ENCODE peak calls at places on chromosomes 6 and 20, in six cellular contexts. K is stomach, A is A549, R is adrenal gland, Z is tibial nerve, W is prostate gland. I is an unnamed sample.

GRCh38 chr6:135224037-135224647 is 43.0 kb downstream of the MYB start:
- DNase-seq in K (no peak), A (no peak), R (no peak), Z (no peak), W (no peak), I (no peak)

GRCh38 chr6:80411486-80411885 is 305.0 kb downstream of the BCKDHB start:
- DNase-seq in K (no peak), A (no peak), R (no peak), Z (no peak), W (no peak), I (no peak)

GRCh38 chr6:45881705-45882435 is 133.8 kb downstream of the CLIC5 start:
- DNase-seq in K (no peak), A (no peak), R (no peak), Z (no peak), W (no peak), I (no peak)

GRCh38 chr20:54535045-54535444 is 59.7 kb downstream of the DOK5 start:
- DNase-seq in K (no peak), A (no peak), R (no peak), Z (no peak), W (no peak), I (no peak)

GRCh38 chr6:144248470-144249301 is 36.4 kb upstream of the UTRN start:
- DNase-seq in K (no peak), A (no peak), R (no peak), Z (no peak), W (no peak), I (no peak)

GRCh38 chr6:115675443-115675842 is 385.2 kb downstream of the FRK start:
- DNase-seq in K (no peak), A (no peak), R (no peak), Z (no peak), W (no peak), I (no peak)

GRCh38 chr6:29907637-29908340 is 34.5 kb upstream of the HLA-A start:
- DNase-seq in K (no peak), A (no peak), R (no peak), Z (no peak), W (no peak), I (no peak)

GRCh38 chr6:29005183-29005885 is at the start of gene ZNF311:
- DNase-seq in K (peak), A (peak), R (peak), Z (peak), W (peak), I (no peak)

GRCh38 chr6:3585320-3585935 is 128.6 kb upstream of the SLC22A23 start:
- DNase-seq in K (no peak), A (peak), R (no peak), Z (no peak), W (no peak), I (no peak)

GRCh38 chr20:51457281-51457932 is 85.1 kb downstream of the NFATC2 start:
- DNase-seq in K (no peak), A (peak), R (peak), Z (no peak), W (peak), I (no peak)

GRCh38 chr20:13302647-13303425 is 81.8 kb downstream of the ISM1 start:
- DNase-seq in K (no peak), A (peak), R (no peak), Z (no peak), W (no peak), I (no peak)

GRCh38 chr6:29826271-29826670 is 1.4 kb upstream of the HLA-G start:
- DNase-seq in K (no peak), A (no peak), R (no peak), Z (no peak), W (no peak), I (no peak)

GRCh38 chr20:63224272-63225081 is 8.5 kb upstream of the YTHDF1 start:
- DNase-seq in K (peak), A (peak), R (peak), Z (no peak), W (peak), I (no peak)

GRCh38 chr6:150377211-150377781 is 8.5 kb downstream of the IYD start:
- DNase-seq in K (no peak), A (no peak), R (no peak), Z (no peak), W (no peak), I (no peak)

GRCh38 chr6:132215805-132216204 is 185.5 kb downstream of the MOXD1 start:
- DNase-seq in K (no peak), A (no peak), R (no peak), Z (no peak), W (no peak), I (no peak)

GRCh38 chr6:54060286-54060685 is 51.0 kb upstream of the MLIP start:
- DNase-seq in K (no peak), A (no peak), R (no peak), Z (no peak), W (no peak), I (no peak)

GRCh38 chr6:18207438-18207837 is 52.2 kb downstream of the KDM1B start:
- DNase-seq in K (no peak), A (no peak), R (no peak), Z (no peak), W (no peak), I (no peak)

GRCh38 chr6:139686308-139686707 is 311.9 kb upstream of the CITED2 start:
- DNase-seq in K (no peak), A (no peak), R (peak), Z (peak), W (peak), I (peak)

GRCh38 chr6:89323461-89324098 is 8.5 kb upstream of the GABRR2 start:
- DNase-seq in K (no peak), A (no peak), R (no peak), Z (no peak), W (no peak), I (no peak)

GRCh38 chr6:95133578-95133977 is 443.8 kb upstream of the MANEA start:
- DNase-seq in K (no peak), A (peak), R (no peak), Z (no peak), W (no peak), I (no peak)

GRCh38 chr6:108260126-108260808 is 573 bp downstream of the SNX3 start:
- DNase-seq in K (peak), A (peak), R (peak), Z (no peak), W (peak), I (peak)

GRCh38 chr6:125273965-125274364 is 27.8 kb downstream of the HDDC2 start:
- DNase-seq in K (peak), A (peak), R (peak), Z (no peak), W (no peak), I (no peak)

GRCh38 chr20:63095718-63096654 is 89.2 kb upstream of the BHLHE23 start:
- DNase-seq in K (peak), A (no peak), R (no peak), Z (no peak), W (no peak), I (peak)

GRCh38 chr6:6246539-6246938 is 73.9 kb downstream of the F13A1 start:
- DNase-seq in K (no peak), A (no peak), R (no peak), Z (no peak), W (no peak), I (no peak)

GRCh38 chr6:43506667-43507471 is 3.3 kb downstream of the LRRC73 start:
- DNase-seq in K (peak), A (peak), R (peak), Z (peak), W (peak), I (peak)

GRCh38 chr6:4281341-4282293 is 146.2 kb upstream of the ECI2 start:
- DNase-seq in K (peak), A (no peak), R (peak), Z (no peak), W (peak), I (peak)

GRCh38 chr6:133396225-133396624 is 155.1 kb downstream of the EYA4 start:
- DNase-seq in K (no peak), A (no peak), R (no peak), Z (no peak), W (no peak), I (peak)

GRCh38 chr6:47733879-47734558 is 35.6 kb downstream of the ADGRF4 start:
- DNase-seq in K (no peak), A (peak), R (no peak), Z (no peak), W (peak), I (no peak)

GRCh38 chr6:129938242-129939020 is 77.3 kb upstream of the TMEM244 start:
- DNase-seq in K (no peak), A (no peak), R (no peak), Z (no peak), W (no peak), I (no peak)

GRCh38 chr6:170532867-170533488 is 20.1 kb downstream of the PSMB1 start:
- DNase-seq in K (no peak), A (no peak), R (no peak), Z (no peak), W (no peak), I (no peak)

GRCh38 chr20:12012241-12013222 is 94.8 kb downstream of the BTBD3 start:
- DNase-seq in K (peak), A (peak), R (peak), Z (no peak), W (no peak), I (no peak)

GRCh38 chr6:16314311-16314710 is 75.9 kb downstream of the GMPR start:
- DNase-seq in K (no peak), A (no peak), R (peak), Z (no peak), W (no peak), I (no peak)

GRCh38 chr6:83071707-83072106 is 4.2 kb downstream of the DOP1A start:
- DNase-seq in K (no peak), A (no peak), R (no peak), Z (no peak), W (no peak), I (no peak)

DNA sequence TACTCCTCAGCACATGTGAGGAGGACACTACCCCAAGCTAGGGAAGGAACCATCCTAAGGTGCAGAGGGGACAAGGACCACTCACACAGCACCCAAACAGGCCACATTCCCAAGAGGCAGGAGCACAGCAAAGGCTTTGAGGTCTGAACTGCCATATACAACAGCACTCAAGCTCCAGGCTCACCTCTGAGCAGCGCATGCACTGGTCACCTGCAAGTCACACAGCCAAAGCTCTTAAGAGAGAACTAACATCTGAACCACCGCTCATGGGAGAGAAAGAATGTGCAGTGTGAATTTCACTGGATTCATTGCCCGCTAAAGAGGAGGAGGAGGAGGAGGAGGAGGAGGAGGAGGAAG is 31.0 kb downstream of the NPEPL1 start:
- DNase-seq in K (no peak), A (no peak), R (no peak), Z (no peak), W (no peak), I (no peak)
- H3K27ac ChIP-seq in K (no peak), A (no peak), R (no peak), Z (no peak), W (no peak), I (no peak)

GRCh38 chr6:158812611-158813010 is 6.6 kb downstream of the EZR start:
- DNase-seq in K (peak), A (no peak), R (peak), Z (no peak), W (no peak), I (no peak)
- H3K4me3 ChIP-seq in K (no peak), A (peak), R (no peak), Z (no peak), W (no peak), I (no peak)

GRCh38 chr6:122399055-122399347 is 451 bp upstream of the HSF2 start:
- DNase-seq in K (no peak), A (no peak), R (no peak), Z (no peak), W (no peak), I (no peak)

GRCh38 chr6:122400467-122401089 is 1.1 kb downstream of the HSF2 start:
- DNase-seq in K (no peak), A (no peak), R (no peak), Z (no peak), W (no peak), I (no peak)

GRCh38 chr6:122401104-122401503 is 1.7 kb downstream of the HSF2 start:
- DNase-seq in K (no peak), A (no peak), R (no peak), Z (no peak), W (no peak), I (no peak)

GRCh38 chr6:122400121-122400450 is 634 bp downstream of the HSF2 start:
- DNase-seq in K (no peak), A (no peak), R (peak), Z (no peak), W (no peak), I (no peak)

GRCh38 chr6:122399348-122400120 is at the start of gene HSF2:
- DNase-seq in K (peak), A (peak), R (peak), Z (peak), W (peak), I (peak)
- TF ChIP-seq POLR2A in K (no peak), A (peak), R (peak), Z (peak), W (peak), I (peak)

GRCh38 chr6:158625881-158626305 is 18.6 kb downstream of the DYNLT1 start:
- DNase-seq in K (peak), A (no peak), R (no peak), Z (no peak), W (no peak), I (no peak)
- H3K27ac ChIP-seq in K (no peak), A (no peak), R (no peak), Z (no peak), W (no peak), I (no peak)

GRCh38 chr6:52595796-52596130 is 18.9 kb upstream of the TRAM2 start:
- DNase-seq in K (no peak), A (no peak), R (no peak), Z (no peak), W (no peak), I (no peak)
- H3K4me3 ChIP-seq in K (no peak), A (no peak), R (no peak), Z (peak), W (no peak), I (no peak)